ENCODE peak calls at places on chromosomes 11 and 22, in eight cellular contexts. T, P, M, O, W, U, E and A are unnamed samples.
A peak's percentile ranks its signal among the peaks of the same experiment; 100 is the strongest.

GRCh38 chr22:39388261-39389011 is 11.1 kb upstream of the TAB1 start:
- DNase-seq in T (peak; percentile 96), P (peak; percentile 83), M (peak; percentile 84), O (peak; percentile 90), W (peak; percentile 85), U (peak; percentile 75), E (peak; percentile 34), A (peak; percentile 88)

GRCh38 chr11:6602096-6602940 is 1.1 kb downstream of the RRP8 start:
- DNase-seq in T (no peak), P (no peak), M (no peak), O (no peak), W (no peak), U (no peak), E (no peak), A (no peak)

GRCh38 chr22:46150615-46151423 is 493 bp downstream of the PPARA start:
- DNase-seq in T (peak; percentile 69), P (peak; percentile 63), M (no peak), O (peak; percentile 79), W (peak; percentile 43), U (peak; percentile 53), E (peak; percentile 49), A (no peak)

GRCh38 chr11:102155676-102156075 is 45.4 kb downstream of the YAP1 start:
- DNase-seq in T (no peak), P (no peak), M (no peak), O (no peak), W (no peak), U (no peak), E (peak; percentile 23), A (no peak)

GRCh38 chr22:23054531-23055257 is 15.6 kb upstream of the GNAZ start:
- DNase-seq in T (no peak), P (no peak), M (no peak), O (peak; percentile 36), W (no peak), U (no peak), E (no peak), A (no peak)

GRCh38 chr22:33919591-33920501 is at the start of gene LARGE1:
- DNase-seq in T (peak; percentile 3), P (no peak), M (peak; percentile 43), O (peak; percentile 79), W (peak; percentile 37), U (peak; percentile 63), E (peak; percentile 55), A (peak; percentile 59)

GRCh38 chr11:60078021-60078420 is 10.4 kb upstream of the MS4A2 start:
- DNase-seq in T (no peak), P (no peak), M (no peak), O (no peak), W (no peak), U (no peak), E (no peak), A (no peak)

GRCh38 chr11:86955111-86955673 is at the start of gene FZD4:
- DNase-seq in T (peak; percentile 97), P (peak; percentile 39), M (peak; percentile 95), O (peak; percentile 95), W (peak; percentile 91), U (peak; percentile 86), E (peak; percentile 87), A (peak; percentile 79)

GRCh38 chr22:37182101-37182948 is 5.7 kb downstream of the C1QTNF6 start:
- DNase-seq in T (peak; percentile 32), P (no peak), M (no peak), O (peak; percentile 52), W (no peak), U (no peak), E (no peak), A (no peak)

GRCh38 chr11:394034-394857 is at the start of gene PKP3:
- DNase-seq in T (peak; percentile 89), P (no peak), M (no peak), O (peak; percentile 94), W (peak; percentile 91), U (peak; percentile 88), E (peak; percentile 97), A (peak; percentile 74)

GRCh38 chr22:36257948-36258674 is 5.2 kb downstream of the APOL1 start:
- DNase-seq in T (no peak), P (no peak), M (no peak), O (no peak), W (no peak), U (no peak), E (no peak), A (no peak)

GRCh38 chr11:20002312-20003216 is 157.7 kb downstream of the DBX1 start:
- DNase-seq in T (no peak), P (no peak), M (no peak), O (no peak), W (no peak), U (no peak), E (no peak), A (no peak)

GRCh38 chr11:115787302-115787701 is 283.1 kb upstream of the CADM1 start:
- DNase-seq in T (no peak), P (no peak), M (no peak), O (no peak), W (no peak), U (no peak), E (no peak), A (no peak)

GRCh38 chr11:95915051-95915450 is 8.9 kb downstream of the MTMR2 start:
- DNase-seq in T (no peak), P (no peak), M (no peak), O (no peak), W (no peak), U (no peak), E (no peak), A (no peak)

DNA sequence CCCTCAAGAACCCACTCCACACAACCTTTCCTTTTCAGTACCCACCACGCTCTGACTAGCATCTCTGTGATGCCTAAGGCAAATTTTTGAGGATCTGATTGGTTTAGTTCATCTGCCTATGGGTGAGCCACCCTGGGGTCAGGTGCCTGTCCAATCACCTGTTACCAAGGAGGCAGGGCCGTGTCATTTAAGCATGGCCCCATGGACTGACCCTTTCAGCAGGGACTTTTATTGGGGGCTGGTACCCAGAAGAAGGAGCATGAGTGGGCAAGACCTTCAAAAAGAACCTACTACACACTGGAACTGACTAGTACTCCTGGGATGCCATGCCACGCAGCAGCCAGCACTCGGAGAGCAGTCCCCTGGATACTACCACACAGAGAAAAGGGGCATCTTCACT is 28.4 kb downstream of the C11orf91 start:
- DNase-seq in T (no peak), P (no peak), M (no peak), O (no peak), W (no peak), U (no peak), E (no peak), A (no peak)
- H3K36me3 ChIP-seq in T (no peaks in the 10 kb centered on the region), P (no peaks in the 10 kb centered on the region), M (no peaks in the 10 kb centered on the region), O (no peaks in the 10 kb centered on the region), W (no peaks in the 10 kb centered on the region), U (no peaks in the 10 kb centered on the region), E (no peaks in the 10 kb centered on the region), A (no peaks in the 10 kb centered on the region)

GRCh38 chr11:76280882-76281557 is 74.7 kb upstream of the WNT11 start:
- DNase-seq in T (no peak), P (no peak), M (no peak), O (no peak), W (no peak), U (no peak), E (no peak), A (no peak)

GRCh38 chr11:76279038-76279437 is 72.7 kb upstream of the WNT11 start:
- DNase-seq in T (no peak), P (no peak), M (no peak), O (no peak), W (no peak), U (no peak), E (no peak), A (no peak)

GRCh38 chr11:76279651-76280050 is 73.3 kb upstream of the WNT11 start:
- DNase-seq in T (no peak), P (no peak), M (no peak), O (no peak), W (no peak), U (no peak), E (no peak), A (no peak)

GRCh38 chr11:76281558-76281906 is 75.2 kb upstream of the WNT11 start:
- DNase-seq in T (no peak), P (no peak), M (no peak), O (no peak), W (no peak), U (no peak), E (no peak), A (no peak)

GRCh38 chr11:76280151-76280881 is 74.0 kb upstream of the WNT11 start:
- DNase-seq in T (no peak), P (no peak), M (no peak), O (no peak), W (no peak), U (no peak), E (no peak), A (no peak)
- H3K4me3 ChIP-seq in T (no peak overlapping the region), P (no peak overlapping the region), M (no peak overlapping the region), O (no peak overlapping the region), W (no peak overlapping the region), U (no peak overlapping the region), E (no peak overlapping the region), A (no peak overlapping the region)

DNA sequence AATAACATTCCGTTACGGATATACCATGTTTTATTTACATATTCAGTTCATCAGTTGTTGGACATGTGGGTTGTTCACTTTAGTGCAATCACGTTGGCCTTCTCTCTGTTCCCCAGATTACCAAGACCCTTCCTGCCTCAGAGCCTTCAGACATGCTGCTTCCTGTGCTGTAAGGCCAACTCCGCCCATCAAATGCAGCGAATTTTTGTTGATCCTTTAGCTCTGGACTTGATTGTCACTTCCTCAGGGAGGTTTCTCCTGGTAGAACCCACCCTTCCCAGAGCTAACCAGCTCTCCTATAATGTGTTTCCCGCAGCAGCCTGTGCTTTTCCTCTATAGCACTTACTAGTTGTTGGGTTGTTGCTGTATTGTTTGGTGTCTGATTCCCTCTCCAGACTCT is 39.4 kb downstream of the SWAP70 start:
- DNase-seq in T (no peak), P (no peak), M (peak; percentile 41), O (no peak), W (no peak), U (no peak), E (no peak), A (no peak)
- H3K27ac ChIP-seq in T (no peak overlapping the region), P (no peak overlapping the region), M (peak overlapping the region; percentile 52), O (no peak overlapping the region), W (no peak overlapping the region), U (peak overlapping the region; percentile 74), E (no peak overlapping the region), A (no peak overlapping the region)

GRCh38 chr22:19454156-19454555 is 6.6 kb upstream of the C22orf39 start:
- DNase-seq in T (no peak), P (no peak), M (no peak), O (no peak), W (no peak), U (no peak), E (no peak), A (no peak)

GRCh38 chr22:19453718-19454117 is 6.2 kb upstream of the C22orf39 start:
- DNase-seq in T (no peak), P (no peak), M (no peak), O (no peak), W (no peak), U (no peak), E (no peak), A (no peak)

GRCh38 chr22:19455033-19455432 is 7.5 kb upstream of the C22orf39 start:
- DNase-seq in T (no peak), P (no peak), M (no peak), O (no peak), W (no peak), U (no peak), E (no peak), A (no peak)

GRCh38 chr22:19456541-19456940 is 9.0 kb upstream of the C22orf39 start:
- DNase-seq in T (no peak), P (no peak), M (no peak), O (no peak), W (no peak), U (no peak), E (no peak), A (peak; percentile 60)

GRCh38 chr22:19455585-19456370 is 8.3 kb upstream of the C22orf39 start:
- DNase-seq in T (no peak), P (no peak), M (no peak), O (no peak), W (no peak), U (no peak), E (no peak), A (peak; percentile 86)
- H3K36me3 ChIP-seq in T (peaks cover 96% of the 10 kb centered on the region), P (peaks cover 66% of the 10 kb centered on the region), M (peaks cover 96% of the 10 kb centered on the region), O (peaks cover 82% of the 10 kb centered on the region), W (no peaks in the 10 kb centered on the region), U (peaks cover 19% of the 10 kb centered on the region), E (peaks cover 33% of the 10 kb centered on the region), A (peaks cover 90% of the 10 kb centered on the region)